ENCODE peak calls at places on chromosome 10, in ten cellular contexts. V is GM23248, K is hepatocyte, D is GM23338, I is PC-9, Y is PC-3, T is HCT116, H is Karpas-422, W is SK-N-SH, U is OCI-LY7. P is an unnamed sample.

GRCh38 chr10:130212736-130213135 is 76.5 kb downstream of the GLRX3 start:
- DNase-seq in V (no peak), I (no peak), K (no peak), U (no peak), W (peak; percentile 67), T (no peak), D (no peak), H (no peak), Y (no peak), P (no peak)

GRCh38 chr10:103578782-103579382 is 85.4 kb downstream of the NEURL1 start:
- DNase-seq in T (no peak), W (no peak), Y (no peak), H (no peak), K (peak; percentile 75), D (no peak), V (no peak), I (no peak), U (no peak), P (peak; percentile 86)

GRCh38 chr10:83680470-83680891 is 458.8 kb upstream of the GHITM start:
- DNase-seq in K (no peak), Y (no peak), D (no peak), U (peak; percentile 14), H (no peak), W (no peak), V (no peak), T (no peak), I (no peak), P (peak; percentile 91)

GRCh38 chr10:49113741-49114141 is 1.6 kb downstream of the VSTM4 start:
- DNase-seq in V (peak; percentile 84), K (no peak), T (no peak), W (no peak), U (no peak), H (no peak), I (no peak), Y (no peak), D (no peak), P (no peak)

GRCh38 chr10:79488303-79488702 is 24.0 kb upstream of the EIF5AL1 start:
- DNase-seq in T (peak; percentile 48), W (no peak), Y (peak; percentile 100), H (no peak), I (peak; percentile 77), K (peak; percentile 81), V (peak; percentile 96), D (no peak), U (no peak), P (no peak)

GRCh38 chr10:88110355-88110754 is 246.9 kb downstream of the PTEN start:
- DNase-seq in W (no peak), K (no peak), D (no peak), Y (no peak), U (no peak), I (peak; percentile 78), H (peak; percentile 50), T (peak; percentile 59), V (peak; percentile 81), P (no peak)

GRCh38 chr10:86264481-86265231 is 101.9 kb downstream of the GRID1 start:
- DNase-seq in V (no peak), H (no peak), D (no peak), W (peak; percentile 33), T (no peak), I (no peak), Y (no peak), U (no peak), K (no peak), P (no peak)

GRCh38 chr10:99920901-99921300 is 88.8 kb downstream of the DNMBP start:
- DNase-seq in U (no peak), I (peak; percentile 81), Y (peak; percentile 86), D (no peak), V (peak; percentile 72), H (no peak), K (no peak), W (no peak), T (no peak), P (no peak)

GRCh38 chr10:103053659-103054581 is 135.8 kb downstream of the CNNM2 start:
- DNase-seq in I (no peak), D (peak; percentile 83), V (peak; percentile 22), K (peak; percentile 84), T (no peak), W (peak; percentile 77), U (no peak), Y (peak; percentile 41), H (no peak), P (peak; percentile 91)

GRCh38 chr10:3825244-3825643 is 40.2 kb upstream of the KLF6 start:
- DNase-seq in U (no peak), D (no peak), H (no peak), T (no peak), W (no peak), I (peak; percentile 92), K (peak; percentile 85), Y (peak; percentile 61), V (peak; percentile 93), P (no peak)

GRCh38 chr10:129951251-129951808 is 12.7 kb downstream of the EBF3 start:
- DNase-seq in Y (no peak), H (no peak), D (no peak), T (no peak), I (no peak), K (no peak), U (no peak), W (peak; percentile 86), V (no peak), P (no peak)

GRCh38 chr10:97034958-97035769 is 150.6 kb downstream of the SLIT1 start:
- DNase-seq in H (no peak), W (no peak), K (no peak), U (no peak), T (no peak), V (no peak), D (no peak), I (no peak), Y (no peak), P (no peak)

GRCh38 chr10:58384095-58384494 is 1.1 kb upstream of the TFAM start:
- DNase-seq in T (no peak), I (no peak), H (peak; percentile 78), U (peak; percentile 51), D (no peak), W (no peak), V (peak; percentile 19), Y (peak; percentile 62), K (no peak), P (peak; percentile 45)

GRCh38 chr10:30645340-30645827 is 15.8 kb upstream of the LYZL2 start:
- DNase-seq in V (peak; percentile 48), I (no peak), W (peak; percentile 43), U (no peak), T (peak; percentile 12), H (no peak), Y (peak; percentile 31), D (peak; percentile 40), K (peak; percentile 36), P (peak; percentile 41)

GRCh38 chr10:17643755-17644484 is at the start of gene STAM:
- DNase-seq in I (peak; percentile 76), U (peak; percentile 94), K (peak; percentile 95), Y (peak; percentile 69), W (peak; percentile 88), D (peak; percentile 96), H (peak; percentile 97), T (peak; percentile 80), V (peak; percentile 98), P (peak; percentile 94)

GRCh38 chr10:17640331-17640816 is 3.6 kb upstream of the STAM start:
- DNase-seq in D (no peak), K (no peak), H (no peak), T (no peak), Y (no peak), V (no peak), I (no peak), U (no peak), W (no peak), P (no peak)

GRCh38 chr10:17645591-17646345 is 1.8 kb downstream of the STAM start:
- DNase-seq in D (no peak), W (no peak), H (no peak), V (peak; percentile 36), Y (peak; percentile 67), T (no peak), K (peak; percentile 20), I (peak; percentile 82), U (peak; percentile 7), P (no peak)

GRCh38 chr10:17644485-17644964 is 574 bp downstream of the STAM start:
- DNase-seq in U (no peak), K (peak; percentile 46), T (no peak), W (peak; percentile 52), D (peak; percentile 23), V (peak; percentile 68), Y (no peak), I (no peak), H (peak; percentile 63), P (peak; percentile 39)

GRCh38 chr10:17643339-17643754 is 604 bp upstream of the STAM start:
- DNase-seq in I (peak; percentile 83), W (peak; percentile 72), V (peak; percentile 97), U (no peak), T (no peak), H (no peak), Y (peak; percentile 61), D (peak; percentile 69), K (peak; percentile 83), P (no peak)
- H3K9me2 ChIP-seq in I (no peaks in the 10 kb centered on the region), W (no peaks in the 10 kb centered on the region), V (no peaks in the 10 kb centered on the region), U (no peaks in the 10 kb centered on the region), T (no peaks in the 10 kb centered on the region), H (no peaks in the 10 kb centered on the region), Y (no peaks in the 10 kb centered on the region), D (no peaks in the 10 kb centered on the region), K (no peaks in the 10 kb centered on the region), P (no peaks in the 10 kb centered on the region)

DNA sequence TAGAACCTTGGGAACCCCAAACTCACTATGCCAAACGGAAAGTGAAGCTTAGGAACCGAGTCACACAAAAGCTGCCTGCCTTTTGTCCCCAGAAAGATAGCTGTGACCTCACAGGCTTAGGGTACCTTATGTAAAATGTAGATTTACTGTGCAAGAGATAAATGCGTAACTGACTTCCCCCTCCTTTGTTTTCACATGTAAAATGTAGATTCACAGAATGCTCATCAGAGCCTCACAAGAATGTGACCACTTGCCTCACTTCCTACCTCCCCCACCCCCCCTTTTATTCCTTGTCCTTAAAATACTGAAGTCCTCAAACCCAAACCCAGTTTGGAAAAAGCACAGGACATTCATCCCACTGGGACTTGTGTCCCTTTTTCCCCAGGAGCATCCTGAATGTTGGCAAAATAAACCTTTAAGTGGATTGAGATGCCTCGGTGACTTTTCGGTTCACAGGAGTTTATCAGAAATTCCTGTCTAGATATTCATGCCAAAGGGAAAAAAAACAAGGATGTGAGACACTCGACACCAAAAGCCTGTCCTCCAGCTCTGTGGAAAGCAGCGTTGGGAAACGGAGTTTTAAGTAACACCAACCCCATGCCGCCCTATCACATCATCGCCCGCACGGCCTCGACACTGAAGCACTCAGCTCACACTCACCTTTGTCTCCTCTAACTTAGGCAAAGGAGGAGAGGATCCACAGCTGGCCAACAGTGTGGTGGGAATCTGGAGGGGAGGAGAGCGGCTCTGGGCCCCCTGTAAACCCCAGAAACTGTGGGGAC is 45.9 kb downstream of the SVIL start:
- DNase-seq in D (peak; percentile 59), I (peak; percentile 88), T (no peak), Y (peak; percentile 43), H (no peak), W (no peak), K (no peak), V (peak; percentile 68), U (no peak), P (no peak)
- H3K27ac ChIP-seq in D (peak overlapping the region; percentile 71), I (peak overlapping the region; percentile 99), T (no peak overlapping the region), Y (peak overlapping the region; percentile 96), H (no peak overlapping the region), W (peak overlapping the region; percentile 85), K (peak overlapping the region; percentile 60), V (peak overlapping the region; percentile 96), U (no peak overlapping the region), P (no peak overlapping the region)

GRCh38 chr10:71975087-71975890 is 11.1 kb downstream of the CHST3 start:
- DNase-seq in H (no peak), I (peak; percentile 31), T (no peak), K (no peak), V (peak; percentile 71), W (no peak), U (no peak), Y (peak; percentile 58), D (no peak), P (no peak)
- H3K4me3 ChIP-seq in H (no peak overlapping the region), I (no peak overlapping the region), T (peak overlapping the region; percentile 31), K (no peak overlapping the region), V (peak overlapping the region; percentile 31), W (peak overlapping the region; percentile 24), U (no peak overlapping the region), Y (peak overlapping the region; percentile 13), D (no peak overlapping the region), P (no peak overlapping the region)

GRCh38 chr10:132777441-132777840 is 8.5 kb downstream of the NKX6-2 start:
- DNase-seq in U (no peak), T (no peak), K (no peak), W (no peak), Y (no peak), H (no peak), D (no peak), I (no peak), V (no peak), P (no peak)
- H3K9me2 ChIP-seq in U (no peaks in the 10 kb centered on the region), T (no peaks in the 10 kb centered on the region), K (no peaks in the 10 kb centered on the region), W (no peaks in the 10 kb centered on the region), Y (no peaks in the 10 kb centered on the region), H (no peaks in the 10 kb centered on the region), D (no peaks in the 10 kb centered on the region), I (no peaks in the 10 kb centered on the region), V (no peaks in the 10 kb centered on the region), P (no peaks in the 10 kb centered on the region)